ENCODE peak calls at places on chromosomes 11 and 22, in seven cellular contexts. P is lower leg skin, A is erythroblast, J is endothelial cell of umbilical vein, X is right lobe of liver, O is testis, T is tibial nerve. F is an unnamed sample.

GRCh38 chr11:36000616-36001190 is 56.8 kb downstream of the LDLRAD3 start:
- DNase-seq in X (no peak), A (no peak), O (no peak), T (no peak), P (peak; percentile 43), J (no peak), F (no peak)

GRCh38 chr22:26709617-26710390 is 52.4 kb downstream of the MIAT start:
- DNase-seq in T (no peak), J (no peak), P (no peak), O (no peak), X (no peak), A (no peak), F (no peak)

GRCh38 chr11:73513707-73514106 is 84.2 kb downstream of the FAM168A start:
- DNase-seq in O (no peak), A (no peak), P (no peak), T (no peak), J (no peak), X (no peak), F (no peak)

GRCh38 chr11:74559934-74560309 is 32.5 kb upstream of the POLD3 start:
- DNase-seq in J (no peak), P (no peak), O (no peak), X (no peak), T (no peak), A (no peak), F (no peak)

GRCh38 chr11:9607511-9607899 is 34.0 kb downstream of the WEE1 start:
- DNase-seq in O (no peak), A (no peak), P (no peak), X (no peak), J (no peak), T (no peak), F (no peak)

GRCh38 chr11:13009921-13010736 is 1.0 kb downstream of the RASSF10 start:
- DNase-seq in T (no peak), P (no peak), X (peak; percentile 89), O (peak; percentile 34), A (no peak), J (peak; percentile 18), F (no peak)

GRCh38 chr11:116637766-116638165 is 135.0 kb downstream of the BUD13 start:
- DNase-seq in A (no peak), P (no peak), O (no peak), J (no peak), T (no peak), X (no peak), F (no peak)

GRCh38 chr11:131910491-131911387 is 540.3 kb downstream of the NTM start:
- DNase-seq in T (no peak), O (peak; percentile 25), A (no peak), J (peak; percentile 43), P (no peak), X (no peak), F (no peak)

GRCh38 chr11:57071829-57072228 is 83.1 kb downstream of the OR5AK2 start:
- DNase-seq in O (no peak), J (peak; percentile 39), X (no peak), A (no peak), T (no peak), P (peak; percentile 21), F (no peak)

GRCh38 chr22:38570841-38571364 is 920 bp upstream of the DMC1 start:
- DNase-seq in P (peak; percentile 16), J (no peak), T (peak; percentile 42), X (no peak), O (peak; percentile 58), A (peak; percentile 59), F (peak; percentile 36)

GRCh38 chr22:37206118-37206840 is 6.0 kb downstream of the SSTR3 start:
- DNase-seq in P (no peak), A (no peak), J (no peak), O (no peak), T (no peak), X (no peak), F (no peak)

GRCh38 chr11:43802509-43802908 is 78.1 kb upstream of the ALKBH3 start:
- DNase-seq in T (no peak), P (no peak), O (no peak), A (peak; percentile 12), X (no peak), J (peak; percentile 12), F (no peak)

GRCh38 chr11:834371-835316 is 1.9 kb downstream of the CD151 start:
- DNase-seq in A (peak; percentile 38), X (peak; percentile 90), J (peak; percentile 93), T (no peak), P (no peak), O (peak; percentile 73), F (peak; percentile 86)
- TF ChIP-seq POLR2A in A (no peak), X (peak; percentile 65), J (peak; percentile 76), T (no peak), P (no peak), O (no peak), F (peak; percentile 54)

DNA sequence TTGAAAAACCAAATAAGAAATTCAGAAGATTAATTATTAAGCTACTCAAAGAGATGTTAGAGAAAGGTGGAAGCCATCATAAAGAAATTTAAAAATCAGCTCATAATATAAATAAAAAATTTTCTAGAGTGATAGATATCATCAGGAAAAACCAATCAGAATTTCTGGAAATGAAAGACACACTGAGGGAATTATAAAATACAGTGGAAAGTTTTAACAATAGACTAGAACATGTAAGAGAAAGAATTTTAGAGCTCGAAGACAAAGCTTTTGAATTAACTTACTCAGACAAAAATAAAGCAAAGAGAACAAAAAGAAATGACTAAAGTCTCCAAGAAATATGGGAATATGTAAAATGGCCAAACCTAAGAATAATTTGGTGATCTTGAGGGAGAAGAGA is 1926.9 kb upstream of the RAG2 start:
- DNase-seq in T (no peak), P (no peak), A (no peak), O (no peak), J (no peak), X (no peak), F (no peak)
- TF ChIP-seq POLR2A in T (no peak), P (no peak), A (no peak), O (no peak), J (no peak), X (no peak), F (no peak)

GRCh38 chr11:70853103-70853830 is 399.1 kb downstream of the SHANK2 start:
- DNase-seq in A (no peak), J (no peak), X (no peak), T (no peak), P (no peak), O (no peak), F (no peak)
- TF ChIP-seq POLR2A in A (no peak), J (no peak), X (no peak), T (no peak), P (no peak), O (no peak), F (no peak)

DNA sequence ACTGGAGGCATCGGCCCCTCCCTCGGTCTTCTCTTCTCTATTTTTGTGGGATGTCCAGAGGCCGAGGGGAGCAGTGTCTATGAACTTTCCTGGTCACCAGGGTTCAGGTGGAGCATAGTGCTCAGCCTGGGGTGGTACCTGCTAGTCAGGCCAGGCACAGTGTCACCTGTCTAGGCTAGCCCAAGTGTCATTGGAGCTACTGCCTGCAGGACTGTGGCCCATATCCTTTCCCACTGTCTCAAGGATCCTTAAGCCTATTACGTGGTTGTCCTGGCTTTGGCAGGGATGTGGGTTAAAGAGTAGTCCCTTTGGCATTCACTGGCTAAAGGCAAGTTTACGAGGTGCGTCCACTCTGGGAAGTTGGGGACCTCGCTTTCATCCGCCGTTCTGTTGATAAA is 9.3 kb downstream of the RBM14 start:
- DNase-seq in J (no peak), O (no peak), P (no peak), A (no peak), T (no peak), X (no peak), F (no peak)
- TF ChIP-seq POLR2A in J (no peak), O (no peak), P (no peak), A (no peak), T (no peak), X (no peak), F (no peak)